ENCODE peak calls at places on chromosomes 7 and 10, in five cellular contexts. P is osteocyte, K is glutamatergic neuron, I is HepG2, G is AG09319. W is an unnamed sample.

GRCh38 chr7:141999219-141999618 is 3.5 kb downstream of the MGAM start:
- DNase-seq in P (no peak), K (no peak), I (no peak), G (no peak), W (no peak)

GRCh38 chr7:584122-584465 is 64.4 kb upstream of the PDGFA start:
- DNase-seq in P (no peak), K (no peak), I (no peak), G (no peak), W (no peak)

GRCh38 chr7:94389381-94389780 is 5.3 kb upstream of the COL1A2 start:
- DNase-seq in P (no peak), K (no peak), I (no peak), G (no peak), W (no peak)

GRCh38 chr10:132869621-132870020 is 72.7 kb downstream of the CFAP46 start:
- DNase-seq in P (peak), K (no peak), I (no peak), G (no peak), W (no peak)

GRCh38 chr7:143906895-143907294 is 4.9 kb upstream of the TCAF1 start:
- DNase-seq in P (no peak), K (no peak), I (peak), G (no peak), W (no peak)

GRCh38 chr7:1536105-1536767 is 5.7 kb downstream of the MAFK start:
- DNase-seq in P (no peak), K (no peak), I (no peak), G (no peak), W (no peak)

GRCh38 chr7:134254311-134254710 is 62.4 kb downstream of the SLC35B4 start:
- DNase-seq in P (no peak), K (no peak), I (no peak), G (no peak), W (no peak)

GRCh38 chr7:36871863-36872262 is 147.6 kb upstream of the AOAH start:
- DNase-seq in P (no peak), K (no peak), I (no peak), G (no peak), W (no peak)

GRCh38 chr10:71547841-71548493 is 151.2 kb downstream of the CDH23 start:
- DNase-seq in P (peak), K (peak), I (no peak), G (no peak), W (no peak)

GRCh38 chr10:74121368-74121767 is 29.3 kb downstream of the AP3M1 start:
- DNase-seq in P (no peak), K (no peak), I (no peak), G (no peak), W (no peak)

GRCh38 chr7:143419880-143420279 is 11.2 kb upstream of the EPHA1 start:
- DNase-seq in P (no peak), K (no peak), I (no peak), G (no peak), W (no peak)

GRCh38 chr10:111128331-111129167 is 51.7 kb downstream of the ADRA2A start:
- DNase-seq in P (peak), K (no peak), I (no peak), G (peak), W (no peak)

GRCh38 chr7:64881461-64882287 is 21.4 kb upstream of the ZNF273 start:
- DNase-seq in P (peak), K (no peak), I (no peak), G (no peak), W (no peak)

GRCh38 chr7:6438427-6438826 is 9.3 kb downstream of the DAGLB start:
- DNase-seq in P (no peak), K (no peak), I (no peak), G (no peak), W (no peak)

GRCh38 chr10:59724098-59724938 is 14.7 kb upstream of the SLC16A9 start:
- DNase-seq in P (no peak), K (no peak), I (no peak), G (no peak), W (no peak)

GRCh38 chr7:148566736-148567135 is 23.8 kb upstream of the C7orf33 start:
- DNase-seq in P (no peak), K (no peak), I (no peak), G (no peak), W (no peak)

GRCh38 chr7:29490094-29490607 is 73.5 kb upstream of the PRR15 start:
- DNase-seq in P (no peak), K (no peak), I (no peak), G (no peak), W (no peak)

GRCh38 chr7:100694196-100694745 is at the start of gene GIGYF1:
- DNase-seq in P (peak), K (peak), I (peak), G (no peak), W (no peak)

GRCh38 chr7:99016196-99016595 is 127.7 kb downstream of the SMURF1 start:
- DNase-seq in P (no peak), K (no peak), I (no peak), G (no peak), W (no peak)

GRCh38 chr7:101589052-101589451 is 40.0 kb downstream of the MYL10 start:
- DNase-seq in P (peak), K (no peak), I (no peak), G (no peak), W (no peak)

GRCh38 chr7:157032128-157032527 is 21.7 kb upstream of the MNX1 start:
- DNase-seq in P (no peak), K (no peak), I (no peak), G (no peak), W (no peak)

GRCh38 chr7:1055084-1055450 is 10.7 kb downstream of the GPR146 start:
- DNase-seq in P (no peak), K (no peak), I (no peak), G (no peak), W (no peak)

GRCh38 chr10:25024528-25024927 is 8.1 kb downstream of the THNSL1 start:
- DNase-seq in P (no peak), K (no peak), I (no peak), G (no peak), W (no peak)

GRCh38 chr7:34991938-34992840 is 45.1 kb downstream of the DPY19L1 start:
- DNase-seq in P (no peak), K (no peak), I (no peak), G (no peak), W (no peak)

GRCh38 chr7:17680943-17681351 is 259.3 kb downstream of the SNX13 start:
- DNase-seq in P (no peak), K (no peak), I (peak), G (no peak), W (no peak)

GRCh38 chr10:28587970-28588290 is 55.0 kb downstream of the WAC start:
- DNase-seq in P (no peak), K (no peak), I (no peak), G (peak), W (no peak)

GRCh38 chr7:16646427-16647081 is 573 bp downstream of the BZW2 start:
- DNase-seq in P (no peak), K (peak), I (no peak), G (no peak), W (no peak)

GRCh38 chr10:6336013-6336412 is 133.3 kb downstream of the PFKFB3 start:
- DNase-seq in P (peak), K (no peak), I (no peak), G (no peak), W (no peak)

GRCh38 chr7:54813398-54813797 is 54.4 kb upstream of the SEC61G start:
- DNase-seq in P (no peak), K (no peak), I (no peak), G (no peak), W (no peak)

GRCh38 chr7:55310626-55311025 is 54.5 kb upstream of the LANCL2 start:
- DNase-seq in P (no peak), K (no peak), I (no peak), G (no peak), W (no peak)

GRCh38 chr10:132136097-132136521 is 50.6 kb upstream of the DPYSL4 start:
- DNase-seq in P (no peak), K (no peak), I (no peak), G (no peak), W (no peak)

GRCh38 chr10:68647928-68648327 is 73.1 kb upstream of the CCAR1 start:
- DNase-seq in P (no peak), K (no peak), I (peak), G (peak), W (no peak)

DNA sequence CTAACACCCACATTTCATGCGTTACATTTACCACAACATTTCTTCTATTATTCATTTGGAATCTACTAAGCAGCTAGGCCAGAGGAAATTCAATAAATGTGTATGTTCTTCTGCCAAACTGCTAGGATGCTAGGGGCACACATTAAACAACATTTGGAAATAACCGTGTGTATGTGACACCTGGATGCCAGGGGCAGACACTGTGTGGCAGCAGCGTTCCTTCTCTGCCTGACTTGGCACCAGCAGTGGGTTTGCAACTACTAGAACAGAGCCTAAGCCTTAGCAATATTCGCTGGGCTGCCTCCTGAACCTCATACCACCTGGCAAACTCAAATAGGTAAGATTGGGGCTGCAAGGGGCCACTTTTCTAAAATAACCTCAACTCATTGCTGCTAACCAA is 182.1 kb downstream of the CHCHD3 start:
- DNase-seq in P (no peak), K (no peak), I (no peak), G (no peak), W (no peak)
- TF ChIP-seq CTCF in P (peak), K (no peak), I (peak), G (peak), W (no peak)

DNA sequence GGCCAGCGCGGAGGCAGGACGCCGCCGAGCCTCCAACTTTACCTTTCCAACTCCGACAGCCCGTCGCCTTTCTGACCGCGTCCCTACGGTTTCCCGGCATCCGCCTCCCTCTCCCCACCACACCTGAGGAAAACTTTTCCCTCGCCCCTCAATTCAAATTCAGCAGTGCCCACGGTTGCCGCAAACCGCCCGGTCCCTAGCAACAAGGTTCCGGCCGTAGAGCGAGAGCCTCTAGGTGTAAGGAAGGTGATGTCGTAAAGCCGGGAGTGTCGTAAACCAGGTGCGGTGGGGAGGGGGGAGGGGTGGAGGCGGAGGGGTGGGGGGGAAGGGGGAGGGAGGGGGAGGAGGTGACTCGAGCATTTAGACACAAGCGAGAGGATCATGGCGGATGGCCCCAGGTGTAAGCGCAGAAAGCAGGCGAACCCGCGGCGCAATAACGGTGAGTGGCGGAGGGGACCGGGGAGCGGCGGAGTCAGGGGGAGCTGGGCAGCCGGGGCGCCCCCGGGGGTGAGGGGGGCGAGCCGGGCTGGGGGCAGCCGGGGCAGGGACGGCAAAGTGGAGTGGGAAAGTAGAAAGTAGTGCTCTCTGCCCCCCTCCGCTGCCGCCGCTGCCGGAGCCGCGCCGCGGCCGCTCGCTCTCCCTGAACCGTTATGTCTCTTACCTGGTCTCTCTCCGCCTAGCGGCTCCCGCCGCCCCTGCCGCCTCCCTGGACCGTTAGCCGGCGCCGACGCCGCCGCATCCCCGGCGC is at the start of gene ZEB1:
- DNase-seq in P (peak), K (peak), I (peak), G (peak), W (peak)
- TF ChIP-seq CTCF in P (peak), K (peak), I (peak), G (peak), W (no peak)

DNA sequence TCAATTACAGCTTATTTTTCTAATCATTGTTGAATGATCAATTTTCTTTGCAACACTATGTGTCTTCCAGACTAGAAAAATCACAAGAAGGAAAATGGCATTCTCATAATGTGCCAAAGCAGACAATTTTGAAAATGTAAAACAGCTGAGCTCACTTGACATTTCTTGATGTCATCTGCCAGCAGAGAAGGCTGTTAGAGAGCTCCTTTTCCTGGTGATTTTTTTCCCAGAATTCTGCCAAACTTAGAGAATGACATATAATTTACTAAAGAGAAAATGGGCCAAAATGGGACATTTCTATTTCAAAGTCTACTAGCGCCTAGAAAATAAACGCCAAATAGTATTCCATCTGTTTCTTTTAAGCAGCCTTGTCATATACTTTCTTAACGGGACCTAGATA is 88.9 kb upstream of the CSTF2T start:
- DNase-seq in P (no peak), K (no peak), I (no peak), G (no peak), W (no peak)
- TF ChIP-seq CTCF in P (no peak), K (no peak), I (no peak), G (no peak), W (no peak)

GRCh38 chr7:127501817-127502216 is 83.6 kb downstream of the GCC1 start:
- DNase-seq in P (no peak), K (no peak), I (no peak), G (no peak), W (no peak)

GRCh38 chr7:127504715-127505114 is 80.7 kb downstream of the GCC1 start:
- DNase-seq in P (no peak), K (peak), I (peak), G (no peak), W (no peak)
- TF ChIP-seq CTCF in P (peak), K (no peak), I (peak), G (peak), W (no peak)

DNA sequence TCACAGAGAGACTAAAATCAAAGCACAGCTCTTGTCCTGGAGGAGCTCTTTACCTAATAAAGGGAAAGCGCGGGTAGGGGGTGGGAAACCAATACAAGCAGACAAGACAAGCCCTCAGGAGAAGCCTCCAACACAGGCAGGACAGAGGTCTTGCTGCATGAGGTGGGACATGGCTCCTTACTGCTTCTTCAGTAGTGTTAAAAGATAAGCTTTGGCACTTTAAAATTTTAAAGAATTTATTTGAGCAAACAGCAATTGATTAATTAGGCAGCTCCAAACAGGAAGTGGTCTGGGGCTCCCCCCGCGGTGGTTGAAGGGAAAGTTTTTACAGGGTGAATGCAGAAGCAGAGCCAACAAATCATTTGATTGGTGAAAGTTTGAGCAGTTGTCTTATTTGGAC is 50.3 kb upstream of the MACC1 start:
- DNase-seq in P (no peak), K (no peak), I (no peak), G (no peak), W (no peak)
- TF ChIP-seq CTCF in P (no peak), K (no peak), I (no peak), G (no peak), W (no peak)

GRCh38 chr10:95787447-95787846 is 31.5 kb downstream of the ENTPD1 start:
- DNase-seq in P (no peak), K (no peak), I (no peak), G (no peak), W (no peak)

GRCh38 chr10:95783741-95784140 is 27.8 kb downstream of the ENTPD1 start:
- DNase-seq in P (no peak), K (no peak), I (no peak), G (no peak), W (no peak)

GRCh38 chr10:95785317-95785716 is 29.4 kb downstream of the ENTPD1 start:
- DNase-seq in P (no peak), K (no peak), I (no peak), G (no peak), W (no peak)

GRCh38 chr10:95784279-95784913 is 28.4 kb downstream of the ENTPD1 start:
- DNase-seq in P (no peak), K (no peak), I (no peak), G (no peak), W (no peak)

DNA sequence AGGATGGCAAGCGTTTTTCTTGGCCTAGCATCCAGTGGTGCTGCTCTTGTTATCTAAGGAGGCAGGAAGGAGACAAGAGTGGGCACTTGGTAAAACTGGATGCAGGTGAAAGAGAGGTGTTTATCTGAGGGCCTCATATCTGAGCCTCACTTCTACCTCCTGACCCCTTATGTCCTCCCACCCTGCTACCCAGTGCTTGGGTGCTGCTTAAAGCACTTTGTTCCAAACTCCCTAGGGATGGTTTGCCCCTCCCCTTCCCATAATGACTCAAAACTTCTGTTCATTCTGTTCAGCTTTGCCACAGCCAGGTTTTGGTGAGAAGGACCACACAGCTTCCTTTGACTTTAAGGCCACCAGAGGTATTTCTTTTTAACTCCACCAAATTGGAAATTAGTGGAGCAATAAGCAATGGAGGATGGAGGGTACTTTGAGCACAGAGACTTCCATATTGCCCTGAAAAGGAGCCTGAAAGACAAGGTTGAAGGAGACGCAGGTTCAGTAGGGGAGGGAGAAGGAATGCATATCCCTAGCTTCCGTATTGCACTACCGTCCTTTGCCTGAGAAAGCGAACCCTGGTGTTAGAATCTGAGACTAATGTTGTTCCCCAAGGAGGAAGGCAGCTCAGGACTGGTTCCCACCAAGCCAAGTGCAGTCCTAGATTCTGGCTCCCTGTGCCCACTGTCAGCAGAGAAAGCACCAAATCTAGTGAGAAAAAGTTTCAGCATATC is 30.1 kb downstream of the ENTPD1 start:
- DNase-seq in P (no peak), K (no peak), I (no peak), G (no peak), W (no peak)
- TF ChIP-seq CTCF in P (no peak), K (no peak), I (no peak), G (no peak), W (no peak)

GRCh38 chr10:47354162-47354561 is 6.0 kb downstream of the RBP3 start:
- DNase-seq in P (no peak), K (no peak), I (peak), G (no peak), W (no peak)
- TF ChIP-seq CTCF in P (peak), K (no peak), I (peak), G (peak), W (no peak)

DNA sequence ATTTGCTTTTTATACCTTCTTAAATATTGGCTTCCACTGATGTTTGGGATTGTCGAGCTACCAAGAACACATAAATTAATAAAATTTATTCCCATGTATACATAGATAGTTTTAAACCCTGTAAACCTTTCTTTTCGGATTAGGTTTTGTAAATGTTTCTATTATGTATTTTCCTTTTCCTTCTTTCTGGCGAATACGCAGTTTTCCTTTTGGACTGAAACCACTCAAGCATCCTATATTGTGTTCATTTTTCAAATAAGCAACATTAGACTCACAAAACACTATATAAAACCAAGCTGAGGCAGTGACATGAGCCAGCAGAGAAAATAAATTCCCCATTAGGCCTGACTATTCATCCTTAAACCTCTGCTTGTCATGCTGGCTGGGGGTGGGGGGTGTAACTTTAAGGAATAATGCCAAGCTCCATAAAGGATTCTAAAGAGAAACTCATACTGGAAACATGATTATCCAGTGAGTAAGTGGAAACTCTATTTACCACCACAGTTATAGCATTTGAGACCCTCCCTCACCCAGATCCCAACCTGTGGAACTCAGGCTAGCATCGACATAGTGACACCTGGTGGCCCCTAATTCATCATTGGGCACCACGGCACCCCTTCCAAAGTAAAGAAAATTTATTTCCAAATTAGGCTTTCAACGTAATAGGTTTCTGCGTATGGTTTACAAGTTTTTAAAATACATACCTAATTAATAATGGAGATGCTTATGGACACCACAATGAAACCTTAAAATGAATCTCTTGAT is 86.5 kb upstream of the CELF2 start:
- DNase-seq in P (no peak), K (no peak), I (no peak), G (no peak), W (no peak)
- TF ChIP-seq CTCF in P (peak), K (no peak), I (no peak), G (peak), W (no peak)